ENCODE peak calls at places on chromosomes 12 and 14, in five cellular contexts. One of them, this sample, is unnamed.

GRCh38 chr14:89207925-89208328 is 209.1 kb downstream of the FOXN3 start:
- DNase-seq in K562: peak; percentile 16
- DNase-seq in SK-N-SH: peak; percentile 30
- DNase-seq in GM12892: no peak
- DNase-seq in GM12878: peak; percentile 17
- DNase-seq in this sample: no peak

GRCh38 chr12:4025420-4026358 is 152.5 kb upstream of the PARP11 start:
- DNase-seq in K562: no peak
- DNase-seq in GM12878: no peak
- DNase-seq in GM12892: no peak
- DNase-seq in SK-N-SH: no peak
- DNase-seq in this sample: no peak

GRCh38 chr12:2292560-2292959 is 239.8 kb downstream of the CACNA1C start:
- DNase-seq in GM12892: no peak
- DNase-seq in GM12878: no peak
- DNase-seq in SK-N-SH: peak; percentile 53
- DNase-seq in K562: no peak
- DNase-seq in this sample: no peak

GRCh38 chr12:102691773-102692555 is 211.6 kb upstream of the IGF1 start:
- DNase-seq in K562: no peak
- DNase-seq in GM12892: no peak
- DNase-seq in SK-N-SH: no peak
- DNase-seq in GM12878: no peak
- DNase-seq in this sample: no peak

GRCh38 chr12:1808036-1808797 is 12.1 kb upstream of the LRTM2 start:
- DNase-seq in GM12892: no peak
- DNase-seq in K562: no peak
- DNase-seq in GM12878: no peak
- DNase-seq in SK-N-SH: no peak
- DNase-seq in this sample: no peak

GRCh38 chr12:118034429-118035193 is 18.1 kb downstream of the RFC5 start:
- DNase-seq in SK-N-SH: peak; percentile 54
- DNase-seq in GM12878: no peak
- DNase-seq in GM12892: no peak
- DNase-seq in K562: peak; percentile 29
- DNase-seq in this sample: no peak

GRCh38 chr12:78674311-78675085 is 190.1 kb upstream of the SYT1 start:
- DNase-seq in GM12878: no peak
- DNase-seq in GM12892: no peak
- DNase-seq in SK-N-SH: no peak
- DNase-seq in K562: no peak
- DNase-seq in this sample: no peak

GRCh38 chr12:45458238-45458637 is 242.3 kb downstream of the ANO6 start:
- DNase-seq in GM12892: no peak
- DNase-seq in K562: no peak
- DNase-seq in GM12878: no peak
- DNase-seq in SK-N-SH: no peak
- DNase-seq in this sample: no peak

GRCh38 chr14:21768116-21768874 is 94.7 kb upstream of the OR4E1 start:
- DNase-seq in K562: peak; percentile 30
- DNase-seq in GM12878: peak; percentile 5
- DNase-seq in SK-N-SH: peak; percentile 11
- DNase-seq in GM12892: no peak
- DNase-seq in this sample: no peak

GRCh38 chr12:53078425-53079225 is 565 bp downstream of the SPRYD3 start:
- DNase-seq in SK-N-SH: no peak
- DNase-seq in K562: no peak
- DNase-seq in GM12878: no peak
- DNase-seq in GM12892: no peak
- DNase-seq in this sample: no peak

GRCh38 chr14:54981698-54982097 is 45.2 kb downstream of the WDHD1 start:
- DNase-seq in GM12892: no peak
- DNase-seq in SK-N-SH: peak; percentile 9
- DNase-seq in GM12878: no peak
- DNase-seq in K562: no peak
- DNase-seq in this sample: no peak

GRCh38 chr12:123966596-123966995 is 6.0 kb downstream of the CCDC92 start:
- DNase-seq in GM12878: no peak
- DNase-seq in K562: no peak
- DNase-seq in SK-N-SH: no peak
- DNase-seq in GM12892: no peak
- DNase-seq in this sample: no peak

GRCh38 chr12:77782034-77782433 is 48.7 kb upstream of the NAV3 start:
- DNase-seq in K562: no peak
- DNase-seq in GM12878: no peak
- DNase-seq in SK-N-SH: no peak
- DNase-seq in GM12892: no peak
- DNase-seq in this sample: no peak

GRCh38 chr12:52291267-52291935 is at the start of gene KRT81:
- DNase-seq in GM12878: no peak
- DNase-seq in K562: no peak
- DNase-seq in SK-N-SH: no peak
- DNase-seq in GM12892: no peak
- DNase-seq in this sample: no peak

GRCh38 chr12:104049278-104050257 is at the start of gene GLT8D2:
- DNase-seq in K562: no peak
- DNase-seq in GM12878: no peak
- DNase-seq in GM12892: no peak
- DNase-seq in SK-N-SH: peak; percentile 70
- DNase-seq in this sample: no peak

GRCh38 chr12:27861428-27862167 is 81.6 kb upstream of the MANSC4 start:
- DNase-seq in K562: no peak
- DNase-seq in SK-N-SH: no peak
- DNase-seq in GM12892: no peak
- DNase-seq in GM12878: peak; percentile 67
- DNase-seq in this sample: no peak

GRCh38 chr12:52949413-52950331 is 754 bp downstream of the KRT18 start:
- DNase-seq in GM12892: no peak
- DNase-seq in K562: peak; percentile 93
- DNase-seq in GM12878: no peak
- DNase-seq in SK-N-SH: no peak
- DNase-seq in this sample: no peak

GRCh38 chr14:49621114-49621881 is 699 bp downstream of the MGAT2 start:
- DNase-seq in K562: peak; percentile 69
- DNase-seq in SK-N-SH: peak; percentile 76
- DNase-seq in GM12892: no peak
- DNase-seq in GM12878: no peak
- DNase-seq in this sample: peak; percentile 33

GRCh38 chr12:29741342-29742241 is 42.1 kb downstream of the TMTC1 start:
- DNase-seq in GM12892: no peak
- DNase-seq in GM12878: no peak
- DNase-seq in SK-N-SH: no peak
- DNase-seq in K562: no peak
- DNase-seq in this sample: no peak

GRCh38 chr12:109998241-109998903 is 858 bp upstream of the ANKRD13A start:
- DNase-seq in K562: peak; percentile 29
- DNase-seq in SK-N-SH: no peak
- DNase-seq in GM12878: no peak
- DNase-seq in GM12892: no peak
- DNase-seq in this sample: no peak

GRCh38 chr12:67323007-67323406 is 53.8 kb downstream of the CAND1 start:
- DNase-seq in SK-N-SH: no peak
- DNase-seq in GM12878: no peak
- DNase-seq in K562: no peak
- DNase-seq in GM12892: no peak
- DNase-seq in this sample: no peak

GRCh38 chr14:103607822-103608221 is 21.2 kb upstream of the KLC1 start:
- DNase-seq in GM12878: no peak
- DNase-seq in SK-N-SH: no peak
- DNase-seq in K562: no peak
- DNase-seq in GM12892: no peak
- DNase-seq in this sample: no peak

GRCh38 chr14:71248204-71248603 is 340.9 kb downstream of the PCNX1 start:
- DNase-seq in GM12892: no peak
- DNase-seq in SK-N-SH: no peak
- DNase-seq in GM12878: no peak
- DNase-seq in K562: no peak
- DNase-seq in this sample: no peak

GRCh38 chr14:51931308-51931707 is 58.0 kb upstream of the RTRAF start:
- DNase-seq in SK-N-SH: no peak
- DNase-seq in GM12892: no peak
- DNase-seq in GM12878: no peak
- DNase-seq in K562: no peak
- DNase-seq in this sample: no peak

GRCh38 chr14:80167793-80168448 is 43.4 kb downstream of the DIO2 start:
- DNase-seq in SK-N-SH: no peak
- DNase-seq in K562: no peak
- DNase-seq in GM12878: no peak
- DNase-seq in GM12892: no peak
- DNase-seq in this sample: no peak

GRCh38 chr12:129193263-129193871 is 340.1 kb downstream of the GLT1D1 start:
- DNase-seq in K562: peak; percentile 59
- DNase-seq in SK-N-SH: peak; percentile 21
- DNase-seq in GM12892: no peak
- DNase-seq in GM12878: no peak
- DNase-seq in this sample: peak; percentile 32

DNA sequence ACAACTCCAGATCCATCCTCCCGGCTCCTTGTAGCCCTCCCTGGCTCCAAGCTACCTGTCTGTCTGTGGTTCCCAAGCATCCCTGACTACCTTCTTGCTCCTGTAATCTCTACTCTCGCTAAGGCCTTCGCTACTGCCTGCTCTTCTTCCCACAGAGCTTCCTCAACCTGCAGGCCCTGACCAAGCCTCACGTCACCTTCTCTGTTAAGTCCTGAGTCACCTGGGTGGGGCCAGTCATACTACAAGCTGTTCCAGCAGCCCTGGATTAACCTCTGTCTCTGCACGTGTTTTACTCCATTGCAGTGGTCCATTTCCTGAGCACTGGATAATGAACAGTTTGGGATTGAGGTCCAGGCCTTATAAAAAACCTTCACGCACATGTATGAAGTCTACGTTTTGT is 770.7 kb downstream of the BCL11B start:
- DNase-seq in GM12878: no peak
- DNase-seq in GM12892: no peak
- DNase-seq in SK-N-SH: no peak
- DNase-seq in K562: no peak
- DNase-seq in this sample: no peak
- TF ChIP-seq TAF1 in GM12878: no peak
- TF ChIP-seq TAF1 in GM12892: no peak
- TF ChIP-seq TAF1 in SK-N-SH: no peak
- TF ChIP-seq TAF1 in K562: no peak
- TF ChIP-seq TAF1 in this sample: no peak

DNA sequence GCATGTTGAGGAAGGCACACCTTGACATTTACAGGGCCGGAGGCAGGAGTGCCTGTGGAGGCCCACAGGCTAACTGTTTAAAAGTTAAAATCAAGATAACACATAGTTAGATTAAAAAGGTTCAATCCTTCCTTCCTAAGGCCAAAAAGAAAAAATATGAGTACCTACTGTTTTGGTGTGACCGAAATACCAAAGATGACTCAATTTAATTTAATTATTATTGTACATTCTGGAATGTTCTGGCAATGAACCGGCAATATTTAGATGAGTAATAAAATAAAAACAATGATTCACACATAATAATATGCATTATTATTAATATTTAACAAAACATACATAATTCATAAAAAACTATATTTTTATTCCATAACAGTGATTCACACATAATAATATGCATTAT is 136.8 kb upstream of the NTF3 start:
- DNase-seq in GM12878: no peak
- DNase-seq in K562: no peak
- DNase-seq in GM12892: no peak
- DNase-seq in SK-N-SH: no peak
- DNase-seq in this sample: no peak
- TF ChIP-seq TAF1 in GM12878: no peak
- TF ChIP-seq TAF1 in K562: no peak
- TF ChIP-seq TAF1 in GM12892: no peak
- TF ChIP-seq TAF1 in SK-N-SH: no peak
- TF ChIP-seq TAF1 in this sample: no peak

GRCh38 chr14:33689680-33690079 is 261.2 kb downstream of the EGLN3 start:
- DNase-seq in SK-N-SH: no peak
- DNase-seq in GM12892: no peak
- DNase-seq in K562: no peak
- DNase-seq in GM12878: no peak
- DNase-seq in this sample: no peak

GRCh38 chr14:33685698-33686097 is 265.2 kb downstream of the EGLN3 start:
- DNase-seq in SK-N-SH: no peak
- DNase-seq in K562: no peak
- DNase-seq in GM12878: no peak
- DNase-seq in GM12892: no peak
- DNase-seq in this sample: no peak

GRCh38 chr14:33685026-33685425 is 265.8 kb downstream of the EGLN3 start:
- DNase-seq in GM12892: no peak
- DNase-seq in GM12878: no peak
- DNase-seq in K562: no peak
- DNase-seq in SK-N-SH: no peak
- DNase-seq in this sample: no peak

GRCh38 chr14:33686856-33687255 is 264.0 kb downstream of the EGLN3 start:
- DNase-seq in GM12878: no peak
- DNase-seq in SK-N-SH: no peak
- DNase-seq in GM12892: no peak
- DNase-seq in K562: no peak
- DNase-seq in this sample: no peak

DNA sequence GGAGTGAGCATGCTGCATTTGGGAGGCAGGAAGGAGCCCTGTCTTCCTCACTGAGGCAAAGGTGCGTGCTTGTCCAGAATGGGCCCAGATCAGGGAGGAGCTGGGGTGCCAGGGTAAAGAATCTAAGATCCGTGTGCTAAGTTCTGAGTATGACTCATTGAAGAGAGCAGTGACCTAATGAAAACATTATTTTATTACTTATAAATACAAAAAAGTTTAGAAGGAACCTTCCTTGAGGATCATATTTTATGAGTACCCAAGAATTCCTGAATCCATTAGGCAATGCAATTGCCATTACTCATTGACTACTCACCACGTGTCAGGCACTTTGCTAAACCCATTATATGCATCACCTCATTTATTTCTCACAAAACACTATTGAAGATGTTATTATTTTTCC is 264.7 kb downstream of the EGLN3 start:
- DNase-seq in K562: no peak
- DNase-seq in GM12878: no peak
- DNase-seq in SK-N-SH: no peak
- DNase-seq in GM12892: no peak
- DNase-seq in this sample: no peak
- TF ChIP-seq TAF1 in K562: no peak
- TF ChIP-seq TAF1 in GM12878: no peak
- TF ChIP-seq TAF1 in SK-N-SH: no peak
- TF ChIP-seq TAF1 in GM12892: no peak
- TF ChIP-seq TAF1 in this sample: no peak

GRCh38 chr12:107360033-107360432 is 266.7 kb upstream of the CRY1 start:
- DNase-seq in GM12892: no peak
- DNase-seq in GM12878: no peak
- DNase-seq in SK-N-SH: no peak
- DNase-seq in K562: no peak
- DNase-seq in this sample: no peak

GRCh38 chr12:107356937-107357295 is 263.6 kb upstream of the CRY1 start:
- DNase-seq in SK-N-SH: no peak
- DNase-seq in K562: no peak
- DNase-seq in GM12878: no peak
- DNase-seq in GM12892: no peak
- DNase-seq in this sample: no peak

GRCh38 chr12:107360472-107360871 is 267.1 kb upstream of the CRY1 start:
- DNase-seq in GM12878: no peak
- DNase-seq in GM12892: no peak
- DNase-seq in K562: no peak
- DNase-seq in SK-N-SH: no peak
- DNase-seq in this sample: no peak

GRCh38 chr12:107361970-107362369 is 268.6 kb upstream of the CRY1 start:
- DNase-seq in SK-N-SH: no peak
- DNase-seq in K562: no peak
- DNase-seq in GM12892: no peak
- DNase-seq in GM12878: no peak
- DNase-seq in this sample: no peak

GRCh38 chr12:107359382-107359781 is 266.0 kb upstream of the CRY1 start:
- DNase-seq in SK-N-SH: no peak
- DNase-seq in GM12878: no peak
- DNase-seq in GM12892: no peak
- DNase-seq in K562: no peak
- DNase-seq in this sample: no peak
- TF ChIP-seq TAF1 in SK-N-SH: no peak
- TF ChIP-seq TAF1 in GM12878: no peak
- TF ChIP-seq TAF1 in GM12892: no peak
- TF ChIP-seq TAF1 in K562: no peak
- TF ChIP-seq TAF1 in this sample: no peak

This sample was measured in GM12891.